ENCODE peak calls at places on chromosomes 3 and 15, in five cellular contexts. M, T, F, W and Q are unnamed samples. For H3K36me3, the result is how much of the 10 kb centered on the place peaks cover.

GRCh38 chr15:80512729-80513670 is 108.8 kb downstream of the ARNT2 start:
- DNase-seq in T (no peak), W (no peak), M (no peak), F (peak), Q (no peak)

GRCh38 chr3:41323455-41323854 is 124.2 kb downstream of the CTNNB1 start:
- DNase-seq in F (no peak), W (no peak), T (no peak), M (no peak), Q (no peak)

GRCh38 chr3:155701882-155702465 is 42.9 kb downstream of the PLCH1 start:
- DNase-seq in T (no peak), W (no peak), F (peak), M (no peak), Q (no peak)

GRCh38 chr3:43296565-43296964 is 10.2 kb downstream of the SNRK start:
- DNase-seq in W (no peak), T (no peak), F (peak), M (no peak), Q (no peak)

GRCh38 chr3:14143271-14143605 is 18.4 kb downstream of the TMEM43 start:
- DNase-seq in T (no peak), M (no peak), W (no peak), F (no peak), Q (no peak)

GRCh38 chr3:141877911-141878310 is 1.5 kb downstream of the ATP1B3 start:
- DNase-seq in W (no peak), M (no peak), F (peak), T (no peak), Q (no peak)

GRCh38 chr3:197554196-197554561 is 1.6 kb downstream of the BDH1 start:
- DNase-seq in T (no peak), W (no peak), M (no peak), F (no peak), Q (no peak)

GRCh38 chr15:81338422-81339007 is 14.6 kb upstream of the STARD5 start:
- DNase-seq in M (no peak), W (no peak), T (no peak), F (peak), Q (no peak)

GRCh38 chr3:147813256-147813655 is 404.1 kb downstream of the ZIC1 start:
- DNase-seq in W (no peak), M (no peak), T (no peak), F (no peak), Q (no peak)

GRCh38 chr3:40191850-40192448 is 117.6 kb upstream of the EIF1B start:
- DNase-seq in T (no peak), F (peak), W (peak), M (peak), Q (peak)

GRCh38 chr3:149153402-149153801 is 24.0 kb downstream of the HPS3 start:
- DNase-seq in F (peak), T (no peak), M (no peak), W (no peak), Q (no peak)

GRCh38 chr3:64225695-64226499 is 631 bp upstream of the PRICKLE2 start:
- DNase-seq in W (no peak), T (no peak), M (no peak), F (peak), Q (no peak)

GRCh38 chr3:62922326-62922725 is 47.1 kb upstream of the CADPS start:
- DNase-seq in T (no peak), W (no peak), F (peak), M (no peak), Q (no peak)

DNA sequence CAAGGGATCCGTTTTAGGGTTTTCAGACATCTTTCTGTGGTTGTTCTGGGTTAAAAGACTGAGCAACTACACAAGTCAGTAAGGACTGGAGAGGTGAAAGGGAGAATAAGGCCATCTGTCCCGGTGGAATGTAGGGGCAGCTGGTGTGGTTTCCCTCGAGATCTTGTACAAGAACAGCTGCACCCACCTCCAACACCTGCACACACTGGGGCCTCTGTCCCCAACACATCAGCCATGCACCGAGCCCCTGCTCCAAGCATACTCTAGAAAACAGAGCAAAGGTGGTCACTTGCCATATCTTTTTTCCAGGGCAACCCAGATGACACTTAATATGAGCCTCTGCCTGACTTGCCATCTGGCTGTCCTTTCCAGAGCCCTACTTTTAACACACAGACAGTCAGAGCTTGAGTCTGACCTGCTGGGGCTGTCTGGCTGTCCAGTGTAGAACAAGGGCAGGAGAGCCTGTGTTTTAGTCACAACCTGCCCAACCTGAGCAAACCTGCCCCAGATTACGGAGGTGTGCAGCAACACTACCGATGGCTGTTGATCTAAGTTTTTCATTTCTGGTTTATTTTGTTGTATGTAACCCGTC is 12.2 kb downstream of the MAN2A2 start:
- DNase-seq in W (no peak), F (no peak), M (no peak), T (no peak), Q (no peak)
- H3K36me3 ChIP-seq in W (half or more), F (under half), M (under half), T (half or more), Q (half or more)

GRCh38 chr3:95356764-95357501 is 1294.1 kb downstream of the NSUN3 start:
- DNase-seq in W (no peak), T (no peak), F (no peak), M (no peak), Q (no peak)
- TF ChIP-seq CTCF in W (no peak), T (no peak), F (no peak), M (no peak), Q (no peak)

GRCh38 chr15:93291380-93291779 is 202.4 kb upstream of the RGMA start:
- DNase-seq in T (no peak), M (no peak), W (no peak), F (no peak), Q (no peak)

GRCh38 chr15:93286456-93286855 is 197.4 kb upstream of the RGMA start:
- DNase-seq in T (no peak), F (no peak), W (no peak), M (no peak), Q (no peak)

GRCh38 chr15:93282808-93283207 is 193.8 kb upstream of the RGMA start:
- DNase-seq in F (no peak), T (no peak), W (no peak), M (no peak), Q (no peak)

GRCh38 chr15:93289951-93290350 is 200.9 kb upstream of the RGMA start:
- DNase-seq in T (no peak), W (no peak), F (no peak), M (no peak), Q (no peak)

DNA sequence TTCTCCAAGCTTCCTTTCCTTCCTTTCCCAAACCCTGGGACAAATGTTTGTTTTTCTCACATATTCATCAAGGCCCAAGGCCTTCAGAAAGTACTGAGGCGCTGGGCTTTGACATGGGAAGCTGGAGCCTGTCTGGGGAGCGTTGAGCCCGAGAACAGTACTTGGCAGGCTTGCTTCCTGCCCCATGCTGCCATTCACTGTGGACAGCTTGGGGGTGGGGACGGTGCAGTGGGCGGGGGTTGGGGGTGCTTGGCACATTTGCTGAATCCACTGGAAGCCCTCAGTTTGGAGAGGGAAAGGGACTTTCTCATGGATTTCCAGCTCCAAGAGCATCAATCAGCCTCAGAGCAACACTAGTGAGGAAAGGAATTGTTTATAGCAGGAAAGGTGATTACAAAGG is 199.7 kb upstream of the RGMA start:
- DNase-seq in M (no peak), W (no peak), T (no peak), F (no peak), Q (no peak)
- H3K36me3 ChIP-seq in M (under half), W (under half), T (under half), F (under half), Q (under half)

GRCh38 chr15:78714890-78715289 is 73.9 kb upstream of the CHRNB4 start:
- DNase-seq in M (no peak), F (peak), W (no peak), T (no peak), Q (no peak)
- TF ChIP-seq CTCF in M (no peak), F (no peak), W (no peak), T (no peak), Q (no peak)

GRCh38 chr3:95626107-95626506 is 1188.3 kb upstream of the EPHA6 start:
- DNase-seq in M (no peak), T (no peak), W (no peak), F (no peak), Q (no peak)
- H3K36me3 ChIP-seq in M (under half), T (under half), W (under half), F (under half), Q (under half)

GRCh38 chr3:18758047-18758704 is 333.0 kb upstream of the SATB1 start:
- DNase-seq in W (peak), F (peak), M (peak), T (no peak), Q (no peak)
- TF ChIP-seq CTCF in W (peak), F (peak), M (peak), T (peak), Q (peak)